ENCODE peak calls at places on chromosomes 3 and 15, in seven cellular contexts. One of them, this sample, is unnamed.

GRCh38 chr15:60479711-60480110 is 769 bp upstream of the ICE2 start:
- DNase-seq in SJSA1: no peak
- DNase-seq in CD8-positive, alpha-beta memory T cell: no peak
- DNase-seq in HL-60: no peak
- DNase-seq in CD8-positive, alpha-beta T cell: no peak
- DNase-seq in K562: no peak
- DNase-seq in IMR-90: no peak
- DNase-seq in this sample: no peak

GRCh38 chr3:106277731-106278130 is 408.9 kb upstream of the CBLB start:
- DNase-seq in CD8-positive, alpha-beta T cell: no peak
- DNase-seq in IMR-90: no peak
- DNase-seq in K562: no peak
- DNase-seq in CD8-positive, alpha-beta memory T cell: no peak
- DNase-seq in SJSA1: no peak
- DNase-seq in HL-60: no peak
- DNase-seq in this sample: no peak

GRCh38 chr15:81113861-81114261 is 20.2 kb upstream of the CFAP161 start:
- DNase-seq in SJSA1: peak; percentile 33
- DNase-seq in K562: no peak
- DNase-seq in IMR-90: peak; percentile 87
- DNase-seq in HL-60: no peak
- DNase-seq in CD8-positive, alpha-beta memory T cell: no peak
- DNase-seq in CD8-positive, alpha-beta T cell: no peak
- DNase-seq in this sample: peak; percentile 57

GRCh38 chr15:64507293-64507802 is 47.0 kb downstream of the ZNF609 start:
- DNase-seq in SJSA1: no peak
- DNase-seq in CD8-positive, alpha-beta T cell: peak; percentile 30
- DNase-seq in CD8-positive, alpha-beta memory T cell: no peak
- DNase-seq in K562: peak; percentile 19
- DNase-seq in IMR-90: peak; percentile 92
- DNase-seq in HL-60: peak; percentile 85
- DNase-seq in this sample: peak; percentile 71

GRCh38 chr3:5112043-5112442 is 10.0 kb upstream of the ARL8B start:
- DNase-seq in K562: no peak
- DNase-seq in SJSA1: no peak
- DNase-seq in CD8-positive, alpha-beta T cell: no peak
- DNase-seq in IMR-90: no peak
- DNase-seq in HL-60: no peak
- DNase-seq in CD8-positive, alpha-beta memory T cell: no peak
- DNase-seq in this sample: no peak

GRCh38 chr15:26721231-26721630 is 51.6 kb downstream of the GABRB3 start:
- DNase-seq in CD8-positive, alpha-beta memory T cell: no peak
- DNase-seq in K562: no peak
- DNase-seq in SJSA1: no peak
- DNase-seq in CD8-positive, alpha-beta T cell: no peak
- DNase-seq in HL-60: no peak
- DNase-seq in IMR-90: no peak
- DNase-seq in this sample: no peak

GRCh38 chr3:161372321-161373260 is 1.3 kb upstream of the SPTSSB start:
- DNase-seq in IMR-90: no peak
- DNase-seq in HL-60: no peak
- DNase-seq in SJSA1: peak; percentile 17
- DNase-seq in K562: no peak
- DNase-seq in CD8-positive, alpha-beta memory T cell: no peak
- DNase-seq in CD8-positive, alpha-beta T cell: no peak
- DNase-seq in this sample: no peak

GRCh38 chr3:98291332-98291957 is 9.1 kb downstream of the OR5H2 start:
- DNase-seq in SJSA1: no peak
- DNase-seq in CD8-positive, alpha-beta memory T cell: no peak
- DNase-seq in HL-60: no peak
- DNase-seq in CD8-positive, alpha-beta T cell: no peak
- DNase-seq in K562: no peak
- DNase-seq in IMR-90: no peak
- DNase-seq in this sample: no peak

GRCh38 chr3:8987673-8988655 is 24.7 kb upstream of the RAD18 start:
- DNase-seq in HL-60: peak; percentile 61
- DNase-seq in CD8-positive, alpha-beta memory T cell: peak; percentile 14
- DNase-seq in SJSA1: peak; percentile 19
- DNase-seq in IMR-90: peak; percentile 40
- DNase-seq in K562: peak; percentile 82
- DNase-seq in CD8-positive, alpha-beta T cell: peak; percentile 59
- DNase-seq in this sample: no peak

GRCh38 chr15:70327328-70328136 is 229.8 kb upstream of the TLE3 start:
- DNase-seq in SJSA1: peak; percentile 69
- DNase-seq in K562: no peak
- DNase-seq in IMR-90: peak; percentile 43
- DNase-seq in HL-60: no peak
- DNase-seq in CD8-positive, alpha-beta T cell: no peak
- DNase-seq in CD8-positive, alpha-beta memory T cell: no peak
- DNase-seq in this sample: no peak

GRCh38 chr3:13177641-13178040 is 104.4 kb upstream of the IQSEC1 start:
- DNase-seq in CD8-positive, alpha-beta T cell: no peak
- DNase-seq in IMR-90: no peak
- DNase-seq in SJSA1: no peak
- DNase-seq in K562: no peak
- DNase-seq in HL-60: no peak
- DNase-seq in CD8-positive, alpha-beta memory T cell: no peak
- DNase-seq in this sample: no peak

GRCh38 chr15:59011262-59011947 is 23.9 kb downstream of the RNF111 start:
- DNase-seq in CD8-positive, alpha-beta memory T cell: no peak
- DNase-seq in K562: no peak
- DNase-seq in CD8-positive, alpha-beta T cell: no peak
- DNase-seq in SJSA1: peak; percentile 15
- DNase-seq in HL-60: no peak
- DNase-seq in IMR-90: no peak
- DNase-seq in this sample: no peak

GRCh38 chr3:105843895-105844500 is 24.8 kb downstream of the CBLB start:
- DNase-seq in K562: no peak
- DNase-seq in CD8-positive, alpha-beta memory T cell: no peak
- DNase-seq in CD8-positive, alpha-beta T cell: no peak
- DNase-seq in IMR-90: no peak
- DNase-seq in SJSA1: no peak
- DNase-seq in HL-60: no peak
- DNase-seq in this sample: no peak

GRCh38 chr15:75763137-75763611 is 50.5 kb upstream of the CSPG4 start:
- DNase-seq in IMR-90: no peak
- DNase-seq in CD8-positive, alpha-beta T cell: no peak
- DNase-seq in CD8-positive, alpha-beta memory T cell: no peak
- DNase-seq in K562: no peak
- DNase-seq in HL-60: no peak
- DNase-seq in SJSA1: no peak
- DNase-seq in this sample: no peak

GRCh38 chr15:75760689-75761435 is 48.2 kb upstream of the CSPG4 start:
- DNase-seq in CD8-positive, alpha-beta T cell: no peak
- DNase-seq in K562: no peak
- DNase-seq in CD8-positive, alpha-beta memory T cell: no peak
- DNase-seq in IMR-90: no peak
- DNase-seq in HL-60: no peak
- DNase-seq in SJSA1: no peak
- DNase-seq in this sample: no peak

GRCh38 chr15:75761446-75762356 is 49.1 kb upstream of the CSPG4 start:
- DNase-seq in HL-60: no peak
- DNase-seq in CD8-positive, alpha-beta T cell: no peak
- DNase-seq in IMR-90: no peak
- DNase-seq in K562: no peak
- DNase-seq in SJSA1: no peak
- DNase-seq in CD8-positive, alpha-beta memory T cell: no peak
- DNase-seq in this sample: no peak

GRCh38 chr15:75753145-75753544 is 40.5 kb upstream of the CSPG4 start:
- DNase-seq in CD8-positive, alpha-beta memory T cell: no peak
- DNase-seq in CD8-positive, alpha-beta T cell: no peak
- DNase-seq in IMR-90: no peak
- DNase-seq in HL-60: no peak
- DNase-seq in K562: no peak
- DNase-seq in SJSA1: no peak
- DNase-seq in this sample: no peak

DNA sequence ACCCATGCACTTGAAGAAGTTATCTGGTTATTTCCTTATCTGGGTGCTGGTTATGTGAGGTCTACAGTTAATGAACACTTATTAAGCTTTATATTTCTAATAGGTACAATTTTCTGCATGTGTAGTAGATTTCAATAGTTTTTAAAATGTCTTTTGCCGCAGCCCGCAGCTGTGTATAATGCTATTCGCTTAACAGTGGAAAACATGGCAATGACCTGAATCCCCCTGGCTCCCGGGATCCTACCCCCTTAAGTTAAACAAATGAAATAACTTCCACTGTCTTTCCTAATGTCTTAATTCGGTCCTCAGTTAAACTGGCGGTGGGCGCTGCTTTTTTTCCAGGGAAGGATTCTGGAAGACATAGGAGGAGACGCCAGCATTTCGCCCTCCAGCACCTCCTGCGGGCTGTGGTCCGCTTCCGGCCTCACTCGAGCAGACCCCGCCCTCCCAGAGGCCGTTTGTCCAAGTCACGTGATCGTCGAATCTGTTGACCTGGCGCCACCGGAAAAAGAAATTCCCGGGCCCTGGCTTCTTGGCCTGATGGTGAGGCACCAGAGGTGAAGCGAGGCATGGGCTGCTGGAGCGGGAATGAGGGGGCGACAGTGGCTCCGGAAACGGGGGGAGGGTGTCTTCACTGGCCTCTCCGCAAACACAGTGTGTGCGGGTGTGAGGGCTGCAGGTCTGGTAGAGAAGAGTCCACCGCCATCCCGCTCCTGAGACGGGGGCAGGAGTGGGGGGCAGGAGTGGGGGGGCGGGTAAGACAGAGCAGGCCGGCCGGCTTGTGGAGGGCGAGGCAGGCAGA is 45.6 kb upstream of the CSPG4 start:
- DNase-seq in SJSA1: peak; percentile 90
- DNase-seq in CD8-positive, alpha-beta T cell: peak; percentile 60
- DNase-seq in CD8-positive, alpha-beta memory T cell: peak; percentile 26
- DNase-seq in IMR-90: peak; percentile 79
- DNase-seq in HL-60: peak; percentile 88
- DNase-seq in K562: peak; percentile 92
- DNase-seq in this sample: peak; percentile 55
- H3K27ac ChIP-seq in SJSA1: peak overlapping the region; percentile 94
- H3K27ac ChIP-seq in CD8-positive, alpha-beta T cell: peak overlapping the region; percentile 26
- H3K27ac ChIP-seq in CD8-positive, alpha-beta memory T cell: peak overlapping the region; percentile 54
- H3K27ac ChIP-seq in IMR-90: peak overlapping the region; percentile 90
- H3K27ac ChIP-seq in HL-60: peak overlapping the region; percentile 93
- H3K27ac ChIP-seq in K562: peak overlapping the region; percentile 95
- H3K27ac ChIP-seq in this sample: no peak overlapping the region

GRCh38 chr3:28345690-28346089 is 2.8 kb upstream of the ZCWPW2 start:
- DNase-seq in CD8-positive, alpha-beta memory T cell: no peak
- DNase-seq in CD8-positive, alpha-beta T cell: no peak
- DNase-seq in K562: no peak
- DNase-seq in SJSA1: no peak
- DNase-seq in IMR-90: no peak
- DNase-seq in HL-60: no peak
- DNase-seq in this sample: no peak

GRCh38 chr3:28348286-28348636 is 260 bp upstream of the ZCWPW2 start:
- DNase-seq in HL-60: no peak
- DNase-seq in IMR-90: peak; percentile 89
- DNase-seq in CD8-positive, alpha-beta T cell: no peak
- DNase-seq in CD8-positive, alpha-beta memory T cell: no peak
- DNase-seq in SJSA1: no peak
- DNase-seq in K562: no peak
- DNase-seq in this sample: no peak

GRCh38 chr3:28348637-28349396 is at the start of the genes AZI2 and ZCWPW2:
- DNase-seq in HL-60: peak; percentile 93
- DNase-seq in CD8-positive, alpha-beta T cell: peak; percentile 91
- DNase-seq in K562: peak; percentile 88
- DNase-seq in SJSA1: peak; percentile 95
- DNase-seq in IMR-90: peak; percentile 95
- DNase-seq in CD8-positive, alpha-beta memory T cell: peak; percentile 87
- DNase-seq in this sample: peak; percentile 90

GRCh38 chr3:28347374-28348285 is 891 bp upstream of the ZCWPW2 start:
- DNase-seq in CD8-positive, alpha-beta T cell: no peak
- DNase-seq in CD8-positive, alpha-beta memory T cell: no peak
- DNase-seq in SJSA1: no peak
- DNase-seq in HL-60: peak; percentile 50
- DNase-seq in IMR-90: peak; percentile 65
- DNase-seq in K562: peak; percentile 10
- DNase-seq in this sample: no peak

GRCh38 chr3:28343144-28343543 is 5.4 kb upstream of the ZCWPW2 start:
- DNase-seq in IMR-90: no peak
- DNase-seq in HL-60: no peak
- DNase-seq in CD8-positive, alpha-beta T cell: no peak
- DNase-seq in K562: no peak
- DNase-seq in CD8-positive, alpha-beta memory T cell: no peak
- DNase-seq in SJSA1: no peak
- DNase-seq in this sample: no peak
- H3K27ac ChIP-seq in IMR-90: peak overlapping the region; percentile 76
- H3K27ac ChIP-seq in HL-60: no peak overlapping the region
- H3K27ac ChIP-seq in CD8-positive, alpha-beta T cell: no peak overlapping the region
- H3K27ac ChIP-seq in K562: no peak overlapping the region
- H3K27ac ChIP-seq in CD8-positive, alpha-beta memory T cell: no peak overlapping the region
- H3K27ac ChIP-seq in SJSA1: no peak overlapping the region
- H3K27ac ChIP-seq in this sample: no peak overlapping the region

GRCh38 chr15:40767838-40768491 is 1.8 kb upstream of the C15orf62 start:
- DNase-seq in CD8-positive, alpha-beta memory T cell: no peak
- DNase-seq in HL-60: no peak
- DNase-seq in IMR-90: no peak
- DNase-seq in SJSA1: no peak
- DNase-seq in K562: no peak
- DNase-seq in CD8-positive, alpha-beta T cell: no peak
- DNase-seq in this sample: no peak
- H3K27ac ChIP-seq in CD8-positive, alpha-beta memory T cell: no peak overlapping the region
- H3K27ac ChIP-seq in HL-60: peak overlapping the region; percentile 70
- H3K27ac ChIP-seq in IMR-90: no peak overlapping the region
- H3K27ac ChIP-seq in SJSA1: no peak overlapping the region
- H3K27ac ChIP-seq in K562: no peak overlapping the region
- H3K27ac ChIP-seq in CD8-positive, alpha-beta T cell: no peak overlapping the region
- H3K27ac ChIP-seq in this sample: no peak overlapping the region

GRCh38 chr15:53447742-53448141 is 311.7 kb downstream of the WDR72 start:
- DNase-seq in CD8-positive, alpha-beta T cell: no peak
- DNase-seq in SJSA1: no peak
- DNase-seq in CD8-positive, alpha-beta memory T cell: no peak
- DNase-seq in K562: no peak
- DNase-seq in HL-60: no peak
- DNase-seq in IMR-90: no peak
- DNase-seq in this sample: no peak
- H3K27ac ChIP-seq in CD8-positive, alpha-beta T cell: no peak overlapping the region
- H3K27ac ChIP-seq in SJSA1: no peak overlapping the region
- H3K27ac ChIP-seq in CD8-positive, alpha-beta memory T cell: no peak overlapping the region
- H3K27ac ChIP-seq in K562: no peak overlapping the region
- H3K27ac ChIP-seq in HL-60: no peak overlapping the region
- H3K27ac ChIP-seq in IMR-90: no peak overlapping the region
- H3K27ac ChIP-seq in this sample: no peak overlapping the region

DNA sequence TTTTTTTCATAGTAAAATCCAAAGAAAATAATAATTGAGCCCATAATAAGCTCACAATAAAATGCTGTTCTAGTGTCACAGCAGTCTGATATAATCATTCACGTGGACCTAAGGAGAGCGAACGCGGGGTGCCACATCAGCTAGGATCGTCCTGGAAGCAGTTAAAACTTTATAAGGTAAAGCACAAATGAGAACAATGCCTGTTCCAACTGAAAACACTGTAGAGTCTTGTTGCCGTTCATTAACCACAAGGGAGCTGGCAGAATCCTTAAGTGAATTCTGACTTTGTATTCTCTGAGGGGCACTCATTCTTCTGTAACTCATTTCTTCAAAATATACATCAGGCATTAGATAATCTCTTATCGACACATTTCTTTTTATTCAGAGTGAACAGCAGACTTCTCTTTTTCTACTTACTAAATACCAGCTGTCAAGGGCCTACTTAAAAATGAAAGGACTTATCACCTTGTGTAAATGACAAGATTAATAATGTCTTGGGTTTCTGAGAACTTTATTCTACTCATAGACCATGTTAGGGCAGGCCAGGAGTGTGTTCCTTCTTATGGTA is 524.6 kb downstream of the MECOM start:
- DNase-seq in K562: no peak
- DNase-seq in CD8-positive, alpha-beta T cell: no peak
- DNase-seq in CD8-positive, alpha-beta memory T cell: no peak
- DNase-seq in HL-60: no peak
- DNase-seq in SJSA1: no peak
- DNase-seq in IMR-90: no peak
- DNase-seq in this sample: no peak
- H3K27ac ChIP-seq in K562: no peak overlapping the region
- H3K27ac ChIP-seq in CD8-positive, alpha-beta T cell: no peak overlapping the region
- H3K27ac ChIP-seq in CD8-positive, alpha-beta memory T cell: no peak overlapping the region
- H3K27ac ChIP-seq in HL-60: no peak overlapping the region
- H3K27ac ChIP-seq in SJSA1: no peak overlapping the region
- H3K27ac ChIP-seq in IMR-90: no peak overlapping the region
- H3K27ac ChIP-seq in this sample: no peak overlapping the region

This sample was measured in AG04450.